ENCODE peak calls at places on chromosomes 2 and 18, in five cellular contexts. D is CD4-positive, CD25-positive, alpha-beta regulatory T cell; V is CD8-positive, alpha-beta memory T cell; I is stimulated activated CD4-positive, alpha-beta T cell treated with anti-CD3 and anti-CD28 coated beads, Interleukin-15, amount 100 ng/mL, for 24 hours; B is AG08396. K is an unnamed sample.

GRCh38 chr2:200631287-200631686 is 45.5 kb downstream of the AOX1 start:
- DNase-seq in V (no peak), D (no peak), I (no peak), B (no peak), K (no peak)

GRCh38 chr2:33443272-33443829 is 33.1 kb upstream of the RASGRP3 start:
- DNase-seq in V (no peak), B (peak; percentile 37), D (no peak), I (no peak), K (no peak)

GRCh38 chr2:62774555-62775366 is 69.2 kb downstream of the EHBP1 start:
- DNase-seq in V (peak; percentile 21), I (no peak), D (peak; percentile 50), B (no peak), K (peak; percentile 21)

GRCh38 chr18:63439334-63439733 is 17.1 kb upstream of the VPS4B start:
- DNase-seq in V (peak; percentile 49), I (peak; percentile 41), B (peak; percentile 57), D (peak; percentile 70), K (peak; percentile 40)

GRCh38 chr2:8193686-8194615 is 487.9 kb upstream of the ID2 start:
- DNase-seq in I (no peak), B (no peak), D (no peak), V (no peak), K (no peak)

GRCh38 chr2:228369400-228370031 is 188.0 kb upstream of the SPHKAP start:
- DNase-seq in D (no peak), B (no peak), I (no peak), V (no peak), K (no peak)

GRCh38 chr18:9750606-9751304 is 42.7 kb downstream of the RAB31 start:
- DNase-seq in I (no peak), V (no peak), D (no peak), B (no peak), K (no peak)

GRCh38 chr2:100352511-100352910 is 30.2 kb upstream of the LONRF2 start:
- DNase-seq in B (no peak), I (no peak), V (no peak), D (no peak), K (no peak)

GRCh38 chr2:182672471-182673165 is 43.4 kb upstream of the DNAJC10 start:
- DNase-seq in D (no peak), I (no peak), B (peak; percentile 9), V (no peak), K (peak; percentile 36)

GRCh38 chr2:65880451-65880850 is 448.1 kb upstream of the SPRED2 start:
- DNase-seq in I (no peak), V (no peak), D (no peak), B (no peak), K (no peak)

GRCh38 chr2:100425107-100425506 is 7.6 kb upstream of the CHST10 start:
- DNase-seq in V (no peak), B (no peak), I (no peak), D (no peak), K (no peak)

GRCh38 chr2:118249970-118250369 is 161.7 kb downstream of the INSIG2 start:
- DNase-seq in I (no peak), B (no peak), D (no peak), V (no peak), K (no peak)

GRCh38 chr2:11524470-11524869 is 9.4 kb upstream of the GREB1 start:
- DNase-seq in B (no peak), D (no peak), V (no peak), I (no peak), K (no peak)

GRCh38 chr2:222969491-222969890 is 82.5 kb upstream of the KCNE4 start:
- DNase-seq in D (no peak), V (no peak), B (no peak), I (no peak), K (no peak)

GRCh38 chr2:108268001-108268400 is 20.7 kb upstream of the SULT1C2 start:
- DNase-seq in I (no peak), V (no peak), B (peak; percentile 29), D (no peak), K (peak; percentile 81)

GRCh38 chr2:62084823-62085222 is 111.1 kb upstream of the B3GNT2 start:
- DNase-seq in V (no peak), I (no peak), B (no peak), D (no peak), K (no peak)

GRCh38 chr2:75031906-75032803 is 73.7 kb downstream of the POLE4 start:
- DNase-seq in V (no peak), D (no peak), B (no peak), I (no peak), K (no peak)

GRCh38 chr18:79664525-79665125 is 15.0 kb upstream of the CTDP1 start:
- DNase-seq in D (no peak), I (no peak), V (no peak), B (peak; percentile 75), K (no peak)

GRCh38 chr2:122543815-122544214 is 788.4 kb downstream of the TSN start:
- DNase-seq in D (no peak), I (no peak), V (no peak), B (peak; percentile 8), K (no peak)